ENCODE peak calls at places on chromosomes 4 and X, in four cellular contexts. One of them, this sample, is unnamed.

GRCh38 chr4:77220841-77221613 is 64.0 kb downstream of the CCNG2 start:
- DNase-seq in transverse colon: no peak
- DNase-seq in esophagus muscularis mucosa: peak
- DNase-seq in sigmoid colon: no peak
- DNase-seq in this sample: no peak

GRCh38 chrX:130339408-130340222 is at the start of gene SLC25A14:
- DNase-seq in transverse colon: peak
- DNase-seq in esophagus muscularis mucosa: peak
- DNase-seq in sigmoid colon: peak
- DNase-seq in this sample: peak

GRCh38 chr4:92255920-92256244 is 47.9 kb upstream of the GRID2 start:
- DNase-seq in transverse colon: no peak
- DNase-seq in esophagus muscularis mucosa: no peak
- DNase-seq in sigmoid colon: no peak
- DNase-seq in this sample: no peak

GRCh38 chrX:15781964-15782711 is 8.1 kb upstream of the ZRSR2 start:
- DNase-seq in transverse colon: peak
- DNase-seq in esophagus muscularis mucosa: no peak
- DNase-seq in sigmoid colon: no peak
- DNase-seq in this sample: no peak

GRCh38 chr4:72314869-72315268 is 254.2 kb downstream of the ADAMTS3 start:
- DNase-seq in transverse colon: no peak
- DNase-seq in esophagus muscularis mucosa: no peak
- DNase-seq in sigmoid colon: no peak
- DNase-seq in this sample: no peak

GRCh38 chr4:185993328-185993973 is 75.5 kb upstream of the TLR3 start:
- DNase-seq in transverse colon: no peak
- DNase-seq in esophagus muscularis mucosa: no peak
- DNase-seq in sigmoid colon: no peak
- DNase-seq in this sample: no peak

GRCh38 chr4:94577136-94577535 is 125.4 kb downstream of the PDLIM5 start:
- DNase-seq in transverse colon: peak
- DNase-seq in esophagus muscularis mucosa: no peak
- DNase-seq in sigmoid colon: peak
- DNase-seq in this sample: no peak

GRCh38 chr4:84492737-84493091 is 6.4 kb downstream of the NKX6-1 start:
- DNase-seq in transverse colon: no peak
- DNase-seq in esophagus muscularis mucosa: no peak
- DNase-seq in sigmoid colon: no peak
- DNase-seq in this sample: no peak

GRCh38 chrX:39532761-39533160 is 565.0 kb downstream of the BCOR start:
- DNase-seq in transverse colon: no peak
- DNase-seq in esophagus muscularis mucosa: no peak
- DNase-seq in sigmoid colon: no peak
- DNase-seq in this sample: no peak

GRCh38 chr4:64105903-64106302 is 303.3 kb downstream of the TECRL start:
- DNase-seq in transverse colon: no peak
- DNase-seq in esophagus muscularis mucosa: no peak
- DNase-seq in sigmoid colon: no peak
- DNase-seq in this sample: no peak

GRCh38 chr4:4914059-4914820 is 54.8 kb downstream of the MSX1 start:
- DNase-seq in transverse colon: no peak
- DNase-seq in esophagus muscularis mucosa: no peak
- DNase-seq in sigmoid colon: no peak
- DNase-seq in this sample: no peak

GRCh38 chr4:122218762-122219161 is 66.6 kb downstream of the BLTP1 start:
- DNase-seq in transverse colon: no peak
- DNase-seq in esophagus muscularis mucosa: no peak
- DNase-seq in sigmoid colon: no peak
- DNase-seq in this sample: no peak

DNA sequence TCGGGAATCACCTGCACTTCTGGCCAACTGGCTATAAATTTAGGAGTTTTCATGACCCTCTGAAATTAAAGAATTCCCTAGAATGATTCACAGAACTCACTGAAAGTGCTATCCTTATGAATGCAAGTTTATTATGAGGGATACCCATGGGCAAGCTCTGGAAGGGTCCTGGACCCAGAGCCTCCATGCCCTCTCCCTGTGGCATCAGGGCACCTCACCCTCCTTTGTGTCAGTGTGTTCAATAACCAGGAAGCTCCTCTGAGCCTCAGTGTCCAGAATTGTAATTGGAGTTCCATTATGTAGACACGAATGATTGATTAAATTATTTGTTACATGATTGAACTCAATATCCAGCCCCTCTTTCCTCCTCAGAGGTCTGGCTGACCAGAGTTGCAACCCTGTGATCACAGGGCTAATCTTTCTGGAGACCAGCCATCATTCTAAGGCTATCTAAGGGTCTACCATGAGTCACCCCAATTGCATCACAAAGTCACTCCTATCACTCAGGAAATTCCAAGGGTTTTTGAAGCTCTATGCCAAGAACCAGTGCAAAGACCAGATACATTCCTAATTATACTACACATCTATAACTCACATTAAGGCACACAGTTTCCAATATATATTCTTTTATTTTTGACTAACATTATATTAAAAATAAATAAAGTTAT is 8.9 kb downstream of the ANXA3 start:
- DNase-seq in transverse colon: no peak
- DNase-seq in esophagus muscularis mucosa: no peak
- DNase-seq in sigmoid colon: no peak
- DNase-seq in this sample: peak
- TF ChIP-seq EP300 in transverse colon: no peak
- TF ChIP-seq EP300 in esophagus muscularis mucosa: no peak
- TF ChIP-seq EP300 in sigmoid colon: no peak
- TF ChIP-seq EP300 in this sample: no peak

DNA sequence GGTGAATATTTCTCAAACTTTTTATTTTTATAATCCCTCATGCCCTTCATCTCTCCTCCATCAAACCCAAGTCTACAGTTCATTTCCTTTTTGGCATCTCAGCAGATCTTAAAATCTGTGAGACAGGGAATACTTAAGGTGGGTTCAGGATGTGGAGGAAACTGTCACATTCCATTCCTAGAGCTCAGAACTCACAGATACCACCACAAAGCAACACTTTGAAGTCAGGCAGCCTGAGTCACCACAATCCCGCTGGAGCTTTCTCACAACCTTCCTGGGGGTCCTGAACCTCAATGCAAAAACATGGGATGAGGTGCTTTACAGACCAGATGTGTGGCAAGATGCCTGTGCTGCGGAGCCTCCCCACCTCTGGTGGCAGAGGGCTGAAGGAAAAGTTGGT is 63.2 kb downstream of the HHIP start:
- DNase-seq in transverse colon: no peak
- DNase-seq in esophagus muscularis mucosa: no peak
- DNase-seq in sigmoid colon: no peak
- DNase-seq in this sample: no peak
- TF ChIP-seq POLR2AphosphoS5 in transverse colon: no peak
- TF ChIP-seq POLR2AphosphoS5 in esophagus muscularis mucosa: no peak
- TF ChIP-seq POLR2AphosphoS5 in sigmoid colon: no peak
- TF ChIP-seq POLR2AphosphoS5 in this sample: no peak

GRCh38 chr4:154564311-154564710 is 1.5 kb downstream of the FGB start:
- DNase-seq in transverse colon: no peak
- DNase-seq in esophagus muscularis mucosa: no peak
- DNase-seq in sigmoid colon: no peak
- DNase-seq in this sample: no peak
- H3K4me3 ChIP-seq in transverse colon: no peak
- H3K4me3 ChIP-seq in esophagus muscularis mucosa: no peak
- H3K4me3 ChIP-seq in sigmoid colon: no peak
- H3K4me3 ChIP-seq in this sample: no peak

GRCh38 chr4:41857225-41857624 is 78.0 kb upstream of the TMEM33 start:
- DNase-seq in transverse colon: no peak
- DNase-seq in esophagus muscularis mucosa: no peak
- DNase-seq in sigmoid colon: no peak
- DNase-seq in this sample: no peak
- TF ChIP-seq EP300 in transverse colon: no peak
- TF ChIP-seq EP300 in esophagus muscularis mucosa: no peak
- TF ChIP-seq EP300 in sigmoid colon: no peak
- TF ChIP-seq EP300 in this sample: no peak

GRCh38 chr4:40553995-40554394 is 75.7 kb downstream of the RBM47 start:
- DNase-seq in transverse colon: no peak
- DNase-seq in esophagus muscularis mucosa: no peak
- DNase-seq in sigmoid colon: no peak
- DNase-seq in this sample: no peak
- TF ChIP-seq POLR2AphosphoS5 in transverse colon: no peak
- TF ChIP-seq POLR2AphosphoS5 in esophagus muscularis mucosa: no peak
- TF ChIP-seq POLR2AphosphoS5 in sigmoid colon: peak
- TF ChIP-seq POLR2AphosphoS5 in this sample: peak

GRCh38 chr4:104490770-104491395 is 3.8 kb downstream of the CXXC4 start:
- DNase-seq in transverse colon: peak
- DNase-seq in esophagus muscularis mucosa: no peak
- DNase-seq in sigmoid colon: peak
- DNase-seq in this sample: peak

GRCh38 chr4:104490096-104490769 is 4.5 kb downstream of the CXXC4 start:
- DNase-seq in transverse colon: peak
- DNase-seq in esophagus muscularis mucosa: no peak
- DNase-seq in sigmoid colon: peak
- DNase-seq in this sample: peak

GRCh38 chr4:104491396-104491821 is 3.3 kb downstream of the CXXC4 start:
- DNase-seq in transverse colon: peak
- DNase-seq in esophagus muscularis mucosa: no peak
- DNase-seq in sigmoid colon: peak
- DNase-seq in this sample: peak

GRCh38 chr4:104488151-104488550 is 6.5 kb downstream of the CXXC4 start:
- DNase-seq in transverse colon: no peak
- DNase-seq in esophagus muscularis mucosa: no peak
- DNase-seq in sigmoid colon: no peak
- DNase-seq in this sample: no peak

GRCh38 chr4:104489731-104490095 is 5.0 kb downstream of the CXXC4 start:
- DNase-seq in transverse colon: no peak
- DNase-seq in esophagus muscularis mucosa: no peak
- DNase-seq in sigmoid colon: no peak
- DNase-seq in this sample: no peak
- H3K4me3 ChIP-seq in transverse colon: no peak
- H3K4me3 ChIP-seq in esophagus muscularis mucosa: no peak
- H3K4me3 ChIP-seq in sigmoid colon: no peak
- H3K4me3 ChIP-seq in this sample: no peak

GRCh38 chr4:38671594-38671943 is 7.6 kb downstream of the KLF3 start:
- DNase-seq in transverse colon: no peak
- DNase-seq in esophagus muscularis mucosa: no peak
- DNase-seq in sigmoid colon: no peak
- DNase-seq in this sample: no peak

GRCh38 chr4:38674206-38675144 is 10.5 kb downstream of the KLF3 start:
- DNase-seq in transverse colon: no peak
- DNase-seq in esophagus muscularis mucosa: peak
- DNase-seq in sigmoid colon: no peak
- DNase-seq in this sample: no peak

GRCh38 chr4:38670939-38671593 is 7.1 kb downstream of the KLF3 start:
- DNase-seq in transverse colon: peak
- DNase-seq in esophagus muscularis mucosa: no peak
- DNase-seq in sigmoid colon: no peak
- DNase-seq in this sample: no peak

GRCh38 chr4:38673109-38673978 is 9.3 kb downstream of the KLF3 start:
- DNase-seq in transverse colon: peak
- DNase-seq in esophagus muscularis mucosa: no peak
- DNase-seq in sigmoid colon: no peak
- DNase-seq in this sample: peak

DNA sequence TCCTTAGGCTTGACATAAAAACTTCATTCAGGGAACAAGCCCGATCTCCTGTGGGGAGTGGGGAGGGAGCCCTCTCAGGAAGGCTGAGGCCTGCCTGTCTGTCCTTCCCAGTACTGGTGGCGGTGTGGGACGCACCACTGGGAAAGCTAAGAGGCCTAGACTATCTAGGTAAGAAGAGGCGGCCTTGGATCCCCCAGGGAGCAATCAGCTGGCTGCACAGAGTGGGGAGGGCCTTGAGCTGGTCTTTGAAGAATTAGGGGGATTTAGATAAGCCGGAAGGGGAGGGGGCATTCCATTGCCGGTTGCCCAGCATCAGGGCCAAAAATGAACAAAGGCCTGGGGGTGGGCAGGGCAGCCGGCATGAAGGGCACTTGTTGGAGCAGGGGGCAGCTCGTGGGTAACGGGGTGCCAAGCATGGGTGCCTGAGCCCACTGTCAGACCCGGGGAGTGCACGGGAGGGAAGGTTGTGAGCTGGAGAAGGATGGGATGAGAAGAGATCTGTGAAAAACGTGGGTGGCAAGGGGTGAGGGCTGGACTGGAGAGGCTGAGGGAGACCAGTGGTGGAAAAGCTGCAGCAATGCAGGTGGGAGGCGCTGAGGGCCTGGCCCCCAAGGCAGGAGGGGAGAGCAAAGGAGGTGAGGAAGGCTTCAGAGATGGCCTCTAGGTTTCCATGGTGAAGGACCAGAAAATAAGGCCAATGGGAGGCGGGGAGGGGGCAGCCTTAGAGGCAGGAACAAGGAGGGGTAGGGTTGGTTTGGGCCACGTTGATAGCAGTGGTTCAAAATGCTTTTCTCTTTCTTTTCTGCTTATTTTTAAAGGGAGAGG is 8.5 kb downstream of the KLF3 start:
- DNase-seq in transverse colon: no peak
- DNase-seq in esophagus muscularis mucosa: no peak
- DNase-seq in sigmoid colon: no peak
- DNase-seq in this sample: peak
- TF ChIP-seq EP300 in transverse colon: no peak
- TF ChIP-seq EP300 in esophagus muscularis mucosa: no peak
- TF ChIP-seq EP300 in sigmoid colon: no peak
- TF ChIP-seq EP300 in this sample: no peak

GRCh38 chr4:105346869-105347268 is 127.0 kb downstream of the PPA2 start:
- DNase-seq in transverse colon: no peak
- DNase-seq in esophagus muscularis mucosa: no peak
- DNase-seq in sigmoid colon: no peak
- DNase-seq in this sample: no peak
- TF ChIP-seq POLR2AphosphoS5 in transverse colon: no peak
- TF ChIP-seq POLR2AphosphoS5 in esophagus muscularis mucosa: no peak
- TF ChIP-seq POLR2AphosphoS5 in sigmoid colon: no peak
- TF ChIP-seq POLR2AphosphoS5 in this sample: no peak

GRCh38 chrX:65673857-65674350 is 6.5 kb downstream of the MSN start:
- DNase-seq in transverse colon: no peak
- DNase-seq in esophagus muscularis mucosa: no peak
- DNase-seq in sigmoid colon: no peak
- DNase-seq in this sample: no peak
- H3K4me3 ChIP-seq in transverse colon: no peak
- H3K4me3 ChIP-seq in esophagus muscularis mucosa: no peak
- H3K4me3 ChIP-seq in sigmoid colon: no peak
- H3K4me3 ChIP-seq in this sample: no peak

This sample was measured in upper lobe of left lung.